ENCODE peak calls at places on chromosomes 16 and 17, in ten cellular contexts. One of them, this sample, is unnamed.

GRCh38 chr16:30934827-30935557 is 11.6 kb downstream of the FBXL19 start:
- DNase-seq in tibial artery: peak; percentile 55
- DNase-seq in thyroid gland: no peak
- DNase-seq in prostate gland: no peak
- DNase-seq in A673: peak; percentile 62
- DNase-seq in WTC11: peak; percentile 82
- DNase-seq in cardiac fibroblast: peak; percentile 69
- DNase-seq in A549: peak; percentile 72
- DNase-seq in uterus: no peak
- DNase-seq in bronchial epithelial cell: peak; percentile 52
- DNase-seq in this sample: no peak

GRCh38 chr16:81521141-81521626 is 76.6 kb downstream of the CMIP start:
- DNase-seq in A549: no peak
- DNase-seq in cardiac fibroblast: no peak
- DNase-seq in bronchial epithelial cell: no peak
- DNase-seq in uterus: no peak
- DNase-seq in prostate gland: no peak
- DNase-seq in tibial artery: no peak
- DNase-seq in thyroid gland: peak; percentile 74
- DNase-seq in A673: no peak
- DNase-seq in WTC11: no peak
- DNase-seq in this sample: peak; percentile 73

GRCh38 chr17:74768069-74768762 is 7.9 kb downstream of the NAT9 start:
- DNase-seq in thyroid gland: peak; percentile 93
- DNase-seq in prostate gland: no peak
- DNase-seq in bronchial epithelial cell: no peak
- DNase-seq in tibial artery: peak; percentile 66
- DNase-seq in WTC11: no peak
- DNase-seq in A673: no peak
- DNase-seq in uterus: no peak
- DNase-seq in cardiac fibroblast: peak; percentile 73
- DNase-seq in A549: no peak
- DNase-seq in this sample: no peak

GRCh38 chr16:2035431-2036199 is 8.9 kb downstream of the NHERF2 start:
- DNase-seq in A673: peak; percentile 38
- DNase-seq in tibial artery: peak; percentile 73
- DNase-seq in thyroid gland: peak; percentile 67
- DNase-seq in A549: peak; percentile 84
- DNase-seq in cardiac fibroblast: peak; percentile 88
- DNase-seq in uterus: peak; percentile 66
- DNase-seq in prostate gland: no peak
- DNase-seq in bronchial epithelial cell: no peak
- DNase-seq in WTC11: no peak
- DNase-seq in this sample: no peak

GRCh38 chr16:4733747-4734062 is 366 bp downstream of the ANKS3 start:
- DNase-seq in A673: no peak
- DNase-seq in bronchial epithelial cell: no peak
- DNase-seq in thyroid gland: no peak
- DNase-seq in WTC11: no peak
- DNase-seq in prostate gland: peak; percentile 12
- DNase-seq in uterus: no peak
- DNase-seq in A549: no peak
- DNase-seq in cardiac fibroblast: no peak
- DNase-seq in tibial artery: no peak
- DNase-seq in this sample: no peak

GRCh38 chr17:57040571-57040970 is 44.5 kb upstream of the AKAP1 start:
- DNase-seq in WTC11: no peak
- DNase-seq in cardiac fibroblast: no peak
- DNase-seq in A673: no peak
- DNase-seq in uterus: no peak
- DNase-seq in thyroid gland: no peak
- DNase-seq in bronchial epithelial cell: no peak
- DNase-seq in A549: no peak
- DNase-seq in prostate gland: no peak
- DNase-seq in tibial artery: no peak
- DNase-seq in this sample: no peak

GRCh38 chr17:10769840-10770239 is 34.1 kb downstream of the TMEM238L start:
- DNase-seq in thyroid gland: no peak
- DNase-seq in uterus: no peak
- DNase-seq in WTC11: no peak
- DNase-seq in bronchial epithelial cell: no peak
- DNase-seq in cardiac fibroblast: no peak
- DNase-seq in prostate gland: no peak
- DNase-seq in tibial artery: no peak
- DNase-seq in A549: no peak
- DNase-seq in A673: no peak
- DNase-seq in this sample: no peak

GRCh38 chr16:19697756-19698318 is 20.2 kb downstream of the KNOP1 start:
- DNase-seq in A549: peak; percentile 28
- DNase-seq in prostate gland: no peak
- DNase-seq in thyroid gland: no peak
- DNase-seq in WTC11: no peak
- DNase-seq in tibial artery: no peak
- DNase-seq in uterus: no peak
- DNase-seq in bronchial epithelial cell: no peak
- DNase-seq in A673: no peak
- DNase-seq in cardiac fibroblast: no peak
- DNase-seq in this sample: no peak

GRCh38 chr17:17750881-17751280 is 69.6 kb downstream of the RAI1 start:
- DNase-seq in prostate gland: no peak
- DNase-seq in thyroid gland: no peak
- DNase-seq in uterus: no peak
- DNase-seq in bronchial epithelial cell: no peak
- DNase-seq in tibial artery: no peak
- DNase-seq in A673: no peak
- DNase-seq in WTC11: no peak
- DNase-seq in cardiac fibroblast: no peak
- DNase-seq in A549: no peak
- DNase-seq in this sample: peak; percentile 86

GRCh38 chr16:57893559-57894389 is 77.2 kb downstream of the CNGB1 start:
- DNase-seq in bronchial epithelial cell: peak; percentile 99
- DNase-seq in thyroid gland: no peak
- DNase-seq in uterus: no peak
- DNase-seq in cardiac fibroblast: peak; percentile 100
- DNase-seq in prostate gland: no peak
- DNase-seq in A549: peak; percentile 96
- DNase-seq in tibial artery: no peak
- DNase-seq in A673: no peak
- DNase-seq in WTC11: no peak
- DNase-seq in this sample: no peak

GRCh38 chr17:47179141-47179540 is 10.0 kb downstream of the CDC27 start:
- DNase-seq in prostate gland: no peak
- DNase-seq in uterus: no peak
- DNase-seq in A673: no peak
- DNase-seq in WTC11: no peak
- DNase-seq in cardiac fibroblast: no peak
- DNase-seq in bronchial epithelial cell: no peak
- DNase-seq in thyroid gland: no peak
- DNase-seq in tibial artery: no peak
- DNase-seq in A549: no peak
- DNase-seq in this sample: no peak

DNA sequence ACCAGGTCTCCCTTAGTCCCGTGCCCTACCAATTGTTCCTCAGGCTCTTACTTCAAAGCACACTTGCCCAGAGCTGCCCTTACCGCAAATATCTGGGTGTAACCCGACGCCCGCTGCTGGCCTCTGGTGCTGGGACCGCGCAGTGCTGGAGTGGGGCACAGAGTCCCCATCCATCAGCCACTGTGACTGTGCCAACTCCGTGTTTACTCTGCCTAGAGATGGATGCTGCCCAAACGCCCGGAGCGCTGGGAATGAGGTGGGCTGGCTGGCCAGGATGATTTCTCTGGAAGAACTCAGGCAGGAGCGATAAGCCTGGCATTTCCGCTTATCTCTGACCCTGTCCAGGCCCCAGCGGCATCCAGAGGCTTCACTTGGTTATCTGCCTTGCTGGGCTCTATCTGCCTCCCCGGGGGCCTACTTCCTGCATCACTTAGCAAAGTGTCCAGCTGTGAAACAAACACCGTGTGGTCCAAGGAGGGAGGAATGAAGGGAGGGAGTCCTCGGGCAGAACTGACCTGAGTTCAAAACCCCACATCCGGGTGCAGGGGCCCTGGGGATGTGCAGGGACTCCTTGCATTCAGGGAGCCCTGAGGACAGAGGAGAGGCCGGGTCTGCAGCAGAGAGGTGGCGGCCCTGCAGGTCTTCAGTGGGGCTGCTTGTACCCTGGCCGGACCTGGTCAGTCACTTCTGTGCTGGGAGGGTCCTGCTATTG is 9.4 kb upstream of the MYLK3 start:
- DNase-seq in cardiac fibroblast: no peak
- DNase-seq in A549: no peak
- DNase-seq in WTC11: no peak
- DNase-seq in tibial artery: no peak
- DNase-seq in uterus: no peak
- DNase-seq in prostate gland: peak; percentile 28
- DNase-seq in bronchial epithelial cell: no peak
- DNase-seq in thyroid gland: no peak
- DNase-seq in A673: no peak
- DNase-seq in this sample: no peak
- TF ChIP-seq CTCF in cardiac fibroblast: no peak
- TF ChIP-seq CTCF in A549: no peak
- TF ChIP-seq CTCF in WTC11: no peak
- TF ChIP-seq CTCF in tibial artery: no peak
- TF ChIP-seq CTCF in uterus: no peak
- TF ChIP-seq CTCF in prostate gland: no peak
- TF ChIP-seq CTCF in bronchial epithelial cell: no peak
- TF ChIP-seq CTCF in thyroid gland: no peak
- TF ChIP-seq CTCF in A673: no peak
- TF ChIP-seq CTCF in this sample: no peak

GRCh38 chr16:70529051-70529777 is 5.6 kb downstream of the SF3B3 start:
- DNase-seq in tibial artery: no peak
- DNase-seq in thyroid gland: no peak
- DNase-seq in uterus: no peak
- DNase-seq in A549: peak; percentile 57
- DNase-seq in cardiac fibroblast: peak; percentile 82
- DNase-seq in bronchial epithelial cell: peak; percentile 68
- DNase-seq in A673: peak; percentile 80
- DNase-seq in WTC11: no peak
- DNase-seq in prostate gland: no peak
- DNase-seq in this sample: peak; percentile 25
- TF ChIP-seq CTCF in tibial artery: peak; percentile 48
- TF ChIP-seq CTCF in thyroid gland: peak; percentile 11
- TF ChIP-seq CTCF in uterus: no peak
- TF ChIP-seq CTCF in A549: peak; percentile 67
- TF ChIP-seq CTCF in cardiac fibroblast: peak; percentile 49
- TF ChIP-seq CTCF in bronchial epithelial cell: peak; percentile 25
- TF ChIP-seq CTCF in A673: peak; percentile 68
- TF ChIP-seq CTCF in WTC11: no peak
- TF ChIP-seq CTCF in prostate gland: no peak
- TF ChIP-seq CTCF in this sample: peak; percentile 41

GRCh38 chr17:7239091-7240027 is at the start of gene PHF23:
- DNase-seq in thyroid gland: peak; percentile 100
- DNase-seq in cardiac fibroblast: peak; percentile 100
- DNase-seq in A673: peak; percentile 100
- DNase-seq in tibial artery: peak; percentile 99
- DNase-seq in prostate gland: peak; percentile 99
- DNase-seq in bronchial epithelial cell: peak; percentile 98
- DNase-seq in A549: peak; percentile 100
- DNase-seq in uterus: peak; percentile 99
- DNase-seq in WTC11: peak; percentile 99
- DNase-seq in this sample: peak; percentile 99
- TF ChIP-seq CTCF in thyroid gland: no peak
- TF ChIP-seq CTCF in cardiac fibroblast: no peak
- TF ChIP-seq CTCF in A673: no peak
- TF ChIP-seq CTCF in tibial artery: no peak
- TF ChIP-seq CTCF in prostate gland: peak; percentile 27
- TF ChIP-seq CTCF in bronchial epithelial cell: no peak
- TF ChIP-seq CTCF in A549: no peak
- TF ChIP-seq CTCF in uterus: no peak
- TF ChIP-seq CTCF in WTC11: no peak
- TF ChIP-seq CTCF in this sample: no peak

DNA sequence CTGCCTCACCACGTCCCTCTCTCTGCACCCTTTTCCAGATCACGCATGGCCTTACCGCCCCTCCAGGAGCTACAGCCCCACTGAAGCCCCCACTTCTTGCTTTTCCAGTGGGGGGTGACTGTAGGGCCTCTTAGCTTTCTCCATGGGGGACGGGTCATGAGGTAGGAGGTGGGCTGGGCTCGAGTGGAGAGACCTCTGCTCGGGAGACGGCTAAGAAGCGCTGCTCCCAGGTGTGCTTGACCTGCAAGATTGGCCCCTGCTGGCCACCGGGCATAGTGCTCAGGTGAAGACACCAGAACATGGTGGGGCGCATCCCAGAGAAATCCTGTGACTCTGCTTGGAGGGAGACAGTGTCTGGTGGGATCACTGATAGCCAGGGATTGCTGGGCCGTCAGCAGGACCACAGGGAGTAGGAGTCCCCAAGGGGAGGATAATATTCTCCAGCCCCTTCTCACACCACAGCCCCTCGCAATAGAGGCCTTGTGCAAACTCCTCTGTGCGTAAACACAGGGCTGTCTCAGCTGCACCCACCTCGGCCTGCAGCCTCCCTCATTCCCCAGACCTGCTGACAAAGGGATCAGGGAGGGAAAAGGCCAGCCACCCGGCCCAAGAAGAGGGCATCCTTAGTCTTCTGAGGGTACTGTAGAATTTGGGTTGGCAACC is 8.9 kb upstream of the GALK1 start:
- DNase-seq in bronchial epithelial cell: no peak
- DNase-seq in WTC11: peak; percentile 69
- DNase-seq in cardiac fibroblast: no peak
- DNase-seq in A549: no peak
- DNase-seq in uterus: peak; percentile 23
- DNase-seq in A673: no peak
- DNase-seq in prostate gland: no peak
- DNase-seq in thyroid gland: no peak
- DNase-seq in tibial artery: no peak
- DNase-seq in this sample: no peak
- TF ChIP-seq CTCF in bronchial epithelial cell: no peak
- TF ChIP-seq CTCF in WTC11: no peak
- TF ChIP-seq CTCF in cardiac fibroblast: no peak
- TF ChIP-seq CTCF in A549: no peak
- TF ChIP-seq CTCF in uterus: no peak
- TF ChIP-seq CTCF in A673: no peak
- TF ChIP-seq CTCF in prostate gland: no peak
- TF ChIP-seq CTCF in thyroid gland: no peak
- TF ChIP-seq CTCF in tibial artery: no peak
- TF ChIP-seq CTCF in this sample: no peak

DNA sequence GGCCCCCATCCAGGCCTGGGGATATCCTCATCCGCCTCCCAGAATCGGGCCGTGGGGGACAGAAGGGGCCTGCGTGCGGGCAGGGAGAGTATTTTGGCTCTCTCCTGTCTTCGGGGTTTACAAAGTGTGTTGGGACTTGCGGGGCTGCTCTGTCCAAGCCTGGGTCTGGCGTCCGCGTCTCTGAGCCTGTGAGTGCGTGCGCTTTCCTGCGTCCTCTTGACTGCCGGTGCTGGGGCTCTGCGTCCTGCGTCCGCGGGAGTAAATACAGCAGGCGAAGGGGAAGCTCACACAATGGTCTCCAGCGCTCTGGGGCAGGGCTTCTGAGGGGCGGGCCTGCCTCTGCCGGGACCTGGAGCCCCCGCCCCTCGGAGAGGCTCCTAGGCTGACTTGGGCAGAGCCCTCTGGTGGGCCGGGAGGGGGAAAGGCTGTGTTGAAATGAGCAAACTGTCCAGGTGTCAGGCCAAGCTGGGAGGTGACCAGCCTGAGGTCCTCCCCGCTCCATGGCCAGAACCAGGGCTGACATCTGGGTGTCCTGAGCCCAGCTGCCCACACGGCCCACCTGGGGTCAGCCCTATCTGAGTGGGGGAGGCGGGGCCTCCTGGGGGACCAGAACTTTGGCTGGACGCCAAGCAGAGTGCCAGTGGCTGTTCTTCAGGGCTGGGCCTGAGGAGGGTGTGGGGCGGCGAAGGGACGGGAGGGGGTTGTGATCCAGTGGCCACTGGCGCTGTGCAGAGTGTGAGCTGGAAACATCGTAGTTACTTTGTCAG is 233.6 kb downstream of the SEC14L1 start:
- DNase-seq in prostate gland: peak; percentile 67
- DNase-seq in uterus: peak; percentile 83
- DNase-seq in WTC11: peak; percentile 86
- DNase-seq in tibial artery: peak; percentile 88
- DNase-seq in thyroid gland: peak; percentile 92
- DNase-seq in cardiac fibroblast: peak; percentile 80
- DNase-seq in bronchial epithelial cell: no peak
- DNase-seq in A549: no peak
- DNase-seq in A673: peak; percentile 92
- DNase-seq in this sample: peak; percentile 89
- TF ChIP-seq CTCF in prostate gland: no peak
- TF ChIP-seq CTCF in uterus: peak; percentile 19
- TF ChIP-seq CTCF in WTC11: no peak
- TF ChIP-seq CTCF in tibial artery: peak; percentile 29
- TF ChIP-seq CTCF in thyroid gland: peak; percentile 41
- TF ChIP-seq CTCF in cardiac fibroblast: peak; percentile 25
- TF ChIP-seq CTCF in bronchial epithelial cell: no peak
- TF ChIP-seq CTCF in A549: no peak
- TF ChIP-seq CTCF in A673: peak; percentile 48
- TF ChIP-seq CTCF in this sample: peak; percentile 36